ENCODE peak calls at places on chromosomes 3 and 15, in nine cellular contexts. R is right atrium auricular region; S is T-helper 17 cell; H is anterior cingulate cortex; G is T-helper 2 cell; B is stimulated activated CD4-positive, alpha-beta T cell treated with anti-CD3 and anti-CD28 coated beads, TNF-alpha, amount 100 ng/mL, for 4 hours; F is globus pallidus; A is lung microvascular endothelial cell; K is aorta. Q is an unnamed sample.

GRCh38 chr15:34628577-34629152 is 45.2 kb upstream of the GOLGA8B start:
- DNase-seq in R (no peak), S (no peak), H (no peak), G (no peak), B (no peak), F (no peak), A (peak), K (no peak), Q (no peak)

GRCh38 chr3:41638381-41638780 is 323.5 kb downstream of the ULK4 start:
- DNase-seq in R (no peak), S (no peak), H (no peak), G (no peak), B (no peak), F (no peak), A (no peak), K (no peak), Q (no peak)

GRCh38 chr3:112448939-112449338 is 50.3 kb downstream of the BTLA start:
- DNase-seq in R (no peak), S (no peak), H (no peak), G (no peak), B (no peak), F (no peak), A (no peak), K (no peak), Q (no peak)

GRCh38 chr15:80121546-80121945 is 31.3 kb upstream of the FAH start:
- DNase-seq in R (no peak), S (no peak), H (no peak), G (no peak), B (no peak), F (no peak), A (no peak), K (no peak), Q (no peak)

GRCh38 chr3:82643948-82644347 is 882.5 kb upstream of the GBE1 start:
- DNase-seq in R (no peak), S (no peak), H (no peak), G (no peak), B (no peak), F (no peak), A (no peak), K (no peak), Q (no peak)

GRCh38 chr3:101229681-101230080 is 90.7 kb downstream of the IMPG2 start:
- DNase-seq in R (no peak), S (no peak), H (no peak), G (no peak), B (no peak), F (no peak), A (peak), K (no peak), Q (no peak)

GRCh38 chr3:53100818-53101466 is 29.3 kb downstream of the RFT1 start:
- DNase-seq in R (no peak), S (no peak), H (no peak), G (no peak), B (no peak), F (no peak), A (no peak), K (no peak), Q (no peak)

GRCh38 chr3:161221881-161222600 is 930 bp downstream of the NMD3 start:
- DNase-seq in R (no peak), S (no peak), H (no peak), G (peak), B (no peak), F (peak), A (peak), K (peak), Q (no peak)

GRCh38 chr3:115922681-115923347 is 299.5 kb downstream of the GAP43 start:
- DNase-seq in R (no peak), S (no peak), H (no peak), G (no peak), B (no peak), F (no peak), A (no peak), K (no peak), Q (no peak)

GRCh38 chr15:53880353-53880752 is 97.9 kb upstream of the UNC13C start:
- DNase-seq in R (no peak), S (no peak), H (no peak), G (no peak), B (no peak), F (no peak), A (no peak), K (no peak), Q (no peak)

GRCh38 chr3:105806361-105806760 is 62.5 kb downstream of the CBLB start:
- DNase-seq in R (no peak), S (no peak), H (no peak), G (peak), B (no peak), F (no peak), A (peak), K (no peak), Q (no peak)

GRCh38 chr3:175224051-175224450 is 364.9 kb downstream of the NAALADL2 start:
- DNase-seq in R (no peak), S (no peak), H (no peak), G (no peak), B (no peak), F (no peak), A (peak), K (no peak), Q (peak)

GRCh38 chr3:155130001-155130400 is 49.9 kb downstream of the MME start:
- DNase-seq in R (no peak), S (no peak), H (no peak), G (no peak), B (no peak), F (no peak), A (no peak), K (no peak), Q (no peak)

GRCh38 chr3:183265157-183265642 is 12.1 kb downstream of the B3GNT5 start:
- DNase-seq in R (no peak), S (no peak), H (peak), G (no peak), B (no peak), F (no peak), A (peak), K (no peak), Q (peak)

GRCh38 chr3:157868168-157868567 is 238.1 kb downstream of the SHOX2 start:
- DNase-seq in R (no peak), S (no peak), H (no peak), G (no peak), B (no peak), F (no peak), A (no peak), K (no peak), Q (no peak)

GRCh38 chr3:58173029-58173669 is 37.6 kb downstream of the DNASE1L3 start:
- DNase-seq in R (no peak), S (no peak), H (no peak), G (no peak), B (no peak), F (no peak), A (peak), K (no peak), Q (no peak)

GRCh38 chr3:55725681-55726500 is 238.8 kb upstream of the WNT5A start:
- DNase-seq in R (no peak), S (no peak), H (no peak), G (no peak), B (no peak), F (no peak), A (no peak), K (no peak), Q (no peak)

GRCh38 chr3:163671201-163671600 is 1407.1 kb downstream of the SI start:
- DNase-seq in R (no peak), S (no peak), H (no peak), G (no peak), B (no peak), F (no peak), A (no peak), K (no peak), Q (no peak)